ENCODE peak calls at places on chromosomes 2 and 18, in eight cellular contexts. G is fibroblast of lung, C is HCT116, T is Caco-2, M is neural progenitor cell, Q is psoas muscle, S is sigmoid colon, P is thyroid gland. W is an unnamed sample. For H3K9me3, the result is how much of the 10 kb centered on the place peaks cover.

GRCh38 chr2:157793053-157793612 is 83.0 kb downstream of the ACVR1 start:
- DNase-seq in G (no peak), S (no peak), Q (no peak), C (no peak), T (no peak), M (no peak), P (no peak), W (no peak)

GRCh38 chr2:239979243-239980023 is 45.7 kb downstream of the NDUFA10 start:
- DNase-seq in C (no peak), S (no peak), T (no peak), P (no peak), Q (no peak), G (peak), M (peak), W (no peak)

GRCh38 chr2:109447251-109447661 is 166.5 kb downstream of the SEPTIN10 start:
- DNase-seq in S (peak), P (no peak), M (peak), G (peak), C (no peak), Q (no peak), T (peak), W (no peak)

GRCh38 chr2:169509230-169509917 is at the start of gene KLHL41:
- DNase-seq in S (no peak), T (no peak), Q (no peak), G (peak), M (peak), P (no peak), C (no peak), W (no peak)

GRCh38 chr2:29014811-29015414 is 33.8 kb downstream of the TOGARAM2 start:
- DNase-seq in C (no peak), P (peak), M (no peak), Q (peak), G (peak), T (no peak), S (no peak), W (no peak)

GRCh38 chr2:232325324-232326273 is 53.0 kb upstream of the ALPP start:
- DNase-seq in S (peak), Q (peak), P (peak), T (peak), G (peak), C (no peak), M (peak), W (no peak)

GRCh38 chr2:46984642-46985476 is 69.3 kb upstream of the MCFD2 start:
- DNase-seq in P (peak), S (peak), G (peak), T (no peak), Q (peak), C (peak), M (no peak), W (peak)

GRCh38 chr2:69779258-69779989 is 37.5 kb downstream of the ANXA4 start:
- DNase-seq in S (no peak), G (peak), T (peak), P (no peak), Q (no peak), M (no peak), C (peak), W (no peak)

GRCh38 chr2:28452534-28453081 is 43.3 kb upstream of the PLB1 start:
- DNase-seq in M (peak), C (peak), G (peak), P (peak), S (peak), Q (peak), T (peak), W (peak)

GRCh38 chr2:57947398-57947797 is 99.2 kb upstream of the VRK2 start:
- DNase-seq in P (no peak), Q (no peak), S (no peak), C (no peak), G (no peak), M (no peak), T (no peak), W (no peak)

GRCh38 chr2:20159411-20159810 is 65.5 kb downstream of the SDC1 start:
- DNase-seq in P (no peak), Q (no peak), T (no peak), M (no peak), S (no peak), C (no peak), G (no peak), W (no peak)

GRCh38 chr18:54284967-54285785 is 15.9 kb downstream of the POLI start:
- DNase-seq in S (no peak), T (no peak), Q (peak), G (peak), C (no peak), M (no peak), P (no peak), W (no peak)

GRCh38 chr2:11160731-11161455 is 5.6 kb downstream of the SLC66A3 start:
- DNase-seq in Q (no peak), G (no peak), M (no peak), S (peak), P (no peak), T (no peak), C (no peak), W (no peak)

GRCh38 chr2:63639344-63639743 is 50.6 kb downstream of the MDH1 start:
- DNase-seq in M (peak), T (no peak), C (no peak), S (no peak), Q (no peak), G (no peak), P (no peak), W (no peak)

GRCh38 chr18:6009751-6010150 is 114.4 kb upstream of the TMEM200C start:
- DNase-seq in T (no peak), Q (no peak), M (no peak), S (no peak), C (no peak), G (peak), P (no peak), W (no peak)

GRCh38 chr2:239245872-239246701 is 154.7 kb downstream of the HDAC4 start:
- DNase-seq in S (peak), T (no peak), Q (peak), C (no peak), P (peak), M (no peak), G (no peak), W (peak)

GRCh38 chr2:16855183-16855582 is 189.5 kb upstream of the CYRIA start:
- DNase-seq in P (no peak), T (no peak), Q (no peak), S (no peak), C (no peak), G (no peak), M (no peak), W (no peak)

GRCh38 chr2:204849887-204850286 is 304.6 kb downstream of the PARD3B start:
- DNase-seq in T (no peak), P (no peak), S (no peak), Q (no peak), C (no peak), M (no peak), G (no peak), W (peak)

GRCh38 chr18:43719264-43719795 is 442.0 kb upstream of the SYT4 start:
- DNase-seq in S (no peak), Q (no peak), M (no peak), C (no peak), G (no peak), P (no peak), T (peak), W (no peak)

GRCh38 chr2:172783091-172783898 is 47.6 kb downstream of the RAPGEF4 start:
- DNase-seq in G (peak), S (no peak), P (no peak), M (peak), T (peak), C (peak), Q (no peak), W (peak)

GRCh38 chr18:7358989-7359726 is 128.3 kb downstream of the LRRC30 start:
- DNase-seq in T (no peak), C (no peak), P (no peak), M (no peak), G (no peak), S (no peak), Q (no peak), W (no peak)

GRCh38 chr2:73009177-73009839 is 62.2 kb downstream of the SFXN5 start:
- DNase-seq in P (no peak), T (no peak), Q (no peak), M (no peak), G (no peak), S (no peak), C (no peak), W (no peak)

GRCh38 chr2:25340340-25340886 is 1.3 kb downstream of the DNMT3A start:
- DNase-seq in C (no peak), T (no peak), G (no peak), Q (no peak), P (peak), M (peak), S (peak), W (no peak)

GRCh38 chr2:48452108-48452507 is 77.8 kb upstream of the STON1 start:
- DNase-seq in P (no peak), C (no peak), Q (no peak), T (no peak), M (peak), G (no peak), S (no peak), W (no peak)

GRCh38 chr2:67237288-67237687 is 159.8 kb upstream of the ETAA1 start:
- DNase-seq in Q (no peak), M (no peak), C (no peak), T (no peak), P (no peak), G (no peak), S (no peak), W (no peak)
- TF ChIP-seq CTCF in Q (no peak), M (peak), C (no peak), T (no peak), P (no peak), G (no peak), S (no peak), W (no peak)

GRCh38 chr2:234458466-234458865 is 38.4 kb downstream of the ARL4C start:
- DNase-seq in M (no peak), Q (no peak), T (no peak), P (no peak), C (no peak), S (no peak), G (peak), W (no peak)

GRCh38 chr2:234457421-234457820 is 39.5 kb downstream of the ARL4C start:
- DNase-seq in T (no peak), P (no peak), Q (no peak), S (no peak), C (no peak), M (no peak), G (peak), W (no peak)

GRCh38 chr2:234463626-234464290 is 33.1 kb downstream of the ARL4C start:
- DNase-seq in T (peak), P (no peak), S (no peak), Q (no peak), M (no peak), C (no peak), G (peak), W (peak)

GRCh38 chr2:234462218-234462992 is 34.5 kb downstream of the ARL4C start:
- DNase-seq in G (no peak), P (no peak), Q (no peak), T (peak), S (no peak), M (no peak), C (no peak), W (no peak)

DNA sequence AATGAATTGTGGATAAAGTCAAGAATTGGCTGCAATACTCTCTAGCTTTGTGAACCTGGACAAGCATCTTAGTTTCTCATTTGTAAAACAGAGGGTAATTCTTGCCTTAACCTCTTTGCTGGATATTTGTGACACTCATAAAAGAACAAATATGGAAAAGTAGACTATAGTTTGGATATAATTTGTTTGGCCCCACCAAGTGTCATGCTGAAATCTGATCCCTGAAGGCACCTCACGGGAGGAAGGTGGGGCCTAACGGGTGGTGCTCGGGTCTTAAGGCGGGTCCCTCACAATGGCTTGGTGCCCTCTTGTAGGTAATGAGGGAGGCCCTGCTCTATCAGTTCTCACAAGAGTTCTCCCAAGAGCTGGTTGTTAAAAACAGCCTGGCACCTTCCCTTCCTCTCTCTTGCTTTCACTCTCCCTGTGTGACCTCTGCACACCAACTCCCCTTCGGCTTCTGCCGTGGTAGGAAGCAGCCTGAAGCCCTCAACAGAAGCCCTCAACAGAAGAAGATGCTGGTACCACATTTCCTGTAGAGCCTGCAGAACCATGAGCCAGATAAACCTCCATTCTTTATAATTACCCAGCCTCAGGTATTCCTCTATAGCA is 37.4 kb downstream of the ARL4C start:
- DNase-seq in Q (no peak), P (no peak), C (no peak), T (no peak), M (no peak), G (no peak), S (no peak), W (no peak)
- H3K4me3 ChIP-seq in Q (no peak), P (no peak), C (no peak), T (no peak), M (no peak), G (no peak), S (no peak), W (no peak)

GRCh38 chr18:71321319-71321718 is 1032.5 kb downstream of the SOCS6 start:
- DNase-seq in P (no peak), C (no peak), S (no peak), M (no peak), G (no peak), T (no peak), Q (no peak), W (no peak)
- H3K9me3 ChIP-seq in P (under half), C (under half), S (under half), M (under half), G (under half), T (under half), Q (under half), W (under half)

GRCh38 chr2:222879602-222879933 is 18.7 kb downstream of the ACSL3 start:
- DNase-seq in G (no peak), C (no peak), Q (no peak), M (no peak), S (no peak), P (no peak), T (no peak), W (no peak)
- TF ChIP-seq CTCF in G (no peak), C (no peak), Q (no peak), M (no peak), S (no peak), P (no peak), T (no peak), W (no peak)

DNA sequence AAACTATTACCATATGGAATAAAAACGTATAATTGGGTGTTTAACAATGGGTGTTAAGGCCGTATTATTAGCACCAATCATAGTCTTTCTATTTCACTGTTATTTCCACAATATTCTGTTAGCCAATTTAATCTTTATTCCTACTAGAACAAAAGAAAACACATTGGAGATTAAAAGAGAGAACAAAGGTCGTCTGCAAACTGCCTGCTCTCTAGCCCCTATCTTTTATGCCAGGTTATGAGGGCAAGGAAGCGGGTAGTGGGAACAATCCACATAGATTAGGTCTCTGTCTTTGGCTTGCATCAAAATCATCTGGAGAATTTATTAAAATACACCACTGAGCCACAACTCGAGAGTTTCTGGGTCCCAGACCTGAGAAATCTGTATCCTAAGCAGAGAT is 69.3 kb upstream of the DSC1 start:
- DNase-seq in S (no peak), P (no peak), G (no peak), M (no peak), Q (no peak), C (no peak), T (no peak), W (no peak)
- H3K4me3 ChIP-seq in S (no peak), P (no peak), G (no peak), M (no peak), Q (no peak), C (no peak), T (no peak), W (no peak)

W was measured in prostate gland.